ENCODE peak calls at places on chromosomes 4 and X, in eight cellular contexts. J is frontal cortex; P is right lobe of liver; D is hepatocyte; M is NCI-H2171; Z is naive thymus-derived CD8-positive, alpha-beta T cell; E is T-cell; Q is endothelial cell. W is an unnamed sample.

GRCh38 chr4:170137466-170137865 is 47.7 kb upstream of the AADAT start:
- DNase-seq in E (no peak), M (no peak), P (no peak), J (no peak), D (no peak), Q (no peak), Z (no peak), W (peak; percentile 1)

GRCh38 chr4:137740192-137740591 is 207.9 kb upstream of the PCDH18 start:
- DNase-seq in P (no peak), Z (no peak), Q (no peak), J (no peak), E (no peak), D (no peak), M (no peak), W (no peak)

GRCh38 chr4:169800541-169800940 is 42.8 kb upstream of the HPF1 start:
- DNase-seq in J (no peak), D (no peak), E (no peak), M (no peak), P (no peak), Q (no peak), Z (no peak), W (no peak)

GRCh38 chr4:24896977-24897376 is 15.9 kb downstream of the CCDC149 start:
- DNase-seq in J (no peak), D (no peak), Z (no peak), P (no peak), M (no peak), E (no peak), Q (no peak), W (no peak)

GRCh38 chr4:14908635-14909034 is 93.6 kb upstream of the CPEB2 start:
- DNase-seq in P (no peak), Z (no peak), E (no peak), M (no peak), J (no peak), Q (no peak), D (no peak), W (no peak)

GRCh38 chr4:159042097-159042605 is 60.7 kb upstream of the RAPGEF2 start:
- DNase-seq in D (no peak), J (no peak), E (no peak), M (no peak), P (peak; percentile 77), Q (no peak), Z (no peak), W (peak; percentile 31)

GRCh38 chr4:153513596-153513995 is 47.4 kb downstream of the TMEM131L start:
- DNase-seq in M (no peak), P (no peak), E (no peak), D (no peak), Q (no peak), J (no peak), Z (no peak), W (no peak)

GRCh38 chrX:36431819-36432218 is 512.3 kb downstream of the CFAP47 start:
- DNase-seq in D (peak; percentile 14), M (no peak), E (no peak), P (no peak), J (no peak), Z (no peak), Q (no peak), W (peak; percentile 32)

GRCh38 chrX:30181353-30181752 is 34.0 kb upstream of the MAGEB2 start:
- DNase-seq in D (no peak), Z (no peak), E (no peak), M (no peak), P (no peak), Q (no peak), J (no peak), W (no peak)

GRCh38 chr4:41538017-41538733 is at the start of gene LIMCH1:
- DNase-seq in D (no peak), P (peak; percentile 46), J (no peak), Q (no peak), Z (no peak), E (no peak), M (no peak), W (peak; percentile 10)

GRCh38 chr4:77194366-77194765 is 37.4 kb downstream of the CCNG2 start:
- DNase-seq in P (no peak), Q (no peak), Z (no peak), E (no peak), D (no peak), J (no peak), M (no peak), W (no peak)

GRCh38 chrX:43717161-43717560 is 61.1 kb downstream of the MAOA start:
- DNase-seq in E (no peak), D (no peak), P (no peak), Q (no peak), J (no peak), M (no peak), Z (no peak), W (no peak)

GRCh38 chr4:139704915-139705485 is 39.4 kb downstream of the MGST2 start:
- DNase-seq in E (no peak), J (no peak), M (no peak), Q (no peak), Z (no peak), P (no peak), D (no peak), W (no peak)

GRCh38 chrX:55072286-55072685 is 2.5 kb upstream of the PAGE2B start:
- DNase-seq in Q (no peak), D (no peak), Z (no peak), P (no peak), M (no peak), E (no peak), J (no peak), W (no peak)

GRCh38 chr4:107988763-107989035 is 990 bp upstream of the HADH start:
- DNase-seq in J (no peak), E (no peak), P (no peak), D (no peak), M (no peak), Q (no peak), Z (no peak), W (no peak)

W was measured in cardiac muscle cell.